ENCODE peak calls at places on chromosomes 4 and X, in six cellular contexts. P is tibial nerve; E is activated CD4-positive, alpha-beta T cell treated with anti-CD3 and anti-CD28 coated beads, Interleukin-2, amount 50 U/mL, for 1 hour; Y is fibroblast of villous mesenchyme; W is adipocyte; F is GOT3. V is an unnamed sample.

GRCh38 chr4:41887821-41888699 is 47.2 kb upstream of the TMEM33 start:
- DNase-seq in P (peak), E (peak), Y (peak), W (peak), F (no peak), V (peak)

GRCh38 chrX:129706395-129707072 is 32.2 kb upstream of the XPNPEP2 start:
- DNase-seq in P (no peak), E (no peak), Y (no peak), W (no peak), F (no peak), V (no peak)

GRCh38 chr4:67162692-67163091 is 382.6 kb downstream of the CENPC start:
- DNase-seq in P (no peak), E (no peak), Y (no peak), W (no peak), F (no peak), V (no peak)

GRCh38 chr4:173436149-173436579 is 37.2 kb upstream of the SCRG1 start:
- DNase-seq in P (no peak), E (no peak), Y (peak), W (peak), F (peak), V (no peak)

GRCh38 chr4:48830706-48831531 is at the start of gene OCIAD1:
- DNase-seq in P (peak), E (peak), Y (peak), W (peak), F (peak), V (peak)

GRCh38 chrX:17744896-17745523 is 7.7 kb downstream of the SCML1 start:
- DNase-seq in P (no peak), E (no peak), Y (peak), W (peak), F (no peak), V (peak)

GRCh38 chr4:88706574-88706973 is 8.9 kb upstream of the NAP1L5 start:
- DNase-seq in P (peak), E (no peak), Y (peak), W (peak), F (no peak), V (peak)

GRCh38 chrX:84709987-84710386 is 207.7 kb upstream of the HDX start:
- DNase-seq in P (no peak), E (no peak), Y (no peak), W (no peak), F (no peak), V (no peak)

GRCh38 chr4:81747242-81747930 is 275.7 kb upstream of the RASGEF1B start:
- DNase-seq in P (no peak), E (no peak), Y (no peak), W (no peak), F (no peak), V (no peak)

GRCh38 chr4:182903013-182903412 is 14.2 kb downstream of the DCTD start:
- DNase-seq in P (no peak), E (no peak), Y (no peak), W (no peak), F (no peak), V (no peak)

GRCh38 chrX:13894888-13895564 is 78.1 kb upstream of the GPM6B start:
- DNase-seq in P (no peak), E (no peak), Y (no peak), W (peak), F (no peak), V (no peak)

GRCh38 chrX:41334866-41335589 is 1.1 kb downstream of the DDX3X start:
- DNase-seq in P (peak), E (peak), Y (peak), W (peak), F (peak), V (peak)

GRCh38 chrX:136643243-136643642 is 4.7 kb upstream of the CD40LG start:
- DNase-seq in P (no peak), E (no peak), Y (no peak), W (no peak), F (no peak), V (no peak)

GRCh38 chrX:10884246-10884645 is 226.9 kb upstream of the HCCS start:
- DNase-seq in P (no peak), E (no peak), Y (peak), W (peak), F (no peak), V (no peak)

GRCh38 chr4:172188248-172188976 is 375.2 kb downstream of the GALNTL6 start:
- DNase-seq in P (no peak), E (no peak), Y (no peak), W (no peak), F (no peak), V (no peak)

GRCh38 chr4:7004331-7004730 is 38.8 kb upstream of the TADA2B start:
- DNase-seq in P (no peak), E (no peak), Y (peak), W (peak), F (no peak), V (no peak)

GRCh38 chrX:9913041-9913440 is 54.1 kb upstream of the CLDN34 start:
- DNase-seq in P (no peak), E (no peak), Y (no peak), W (no peak), F (no peak), V (peak)

GRCh38 chr4:158129649-158130048 is 43.2 kb downstream of the GASK1B start:
- DNase-seq in P (no peak), E (no peak), Y (no peak), W (no peak), F (no peak), V (no peak)

GRCh38 chrX:133321441-133321840 is 93.8 kb downstream of the GPC4 start:
- DNase-seq in P (no peak), E (no peak), Y (no peak), W (no peak), F (no peak), V (no peak)

GRCh38 chr4:73814679-73815078 is 21.8 kb upstream of the CXCL6 start:
- DNase-seq in P (no peak), E (no peak), Y (no peak), W (no peak), F (no peak), V (no peak)

GRCh38 chr4:153651041-153651960 is 32.8 kb upstream of the TLR2 start:
- DNase-seq in P (peak), E (peak), Y (no peak), W (no peak), F (no peak), V (no peak)

GRCh38 chr4:102789317-102789717 is 28.5 kb upstream of the MANBA start:
- DNase-seq in P (no peak), E (no peak), Y (peak), W (peak), F (no peak), V (no peak)

GRCh38 chrX:65697915-65698796 is 30.7 kb downstream of the MSN start:
- DNase-seq in P (no peak), E (peak), Y (peak), W (no peak), F (no peak), V (no peak)

GRCh38 chrX:261167-261857 is 19.9 kb upstream of the PLCXD1 start:
- DNase-seq in P (no peak), E (no peak), Y (peak), W (peak), F (no peak), V (no peak)

GRCh38 chr4:112747035-112747434 is 110.1 kb downstream of the LARP7 start:
- DNase-seq in P (no peak), E (no peak), Y (no peak), W (no peak), F (no peak), V (no peak)

GRCh38 chrX:133523094-133523493 is 107.8 kb upstream of the GPC4 start:
- DNase-seq in P (peak), E (no peak), Y (no peak), W (no peak), F (no peak), V (no peak)

GRCh38 chrX:13868481-13869040 is 51.7 kb upstream of the GPM6B start:
- DNase-seq in P (no peak), E (no peak), Y (peak), W (peak), F (no peak), V (no peak)

GRCh38 chr4:185238261-185238681 is 28.9 kb downstream of the SNX25 start:
- DNase-seq in P (no peak), E (no peak), Y (peak), W (peak), F (no peak), V (no peak)

GRCh38 chr4:170697045-170697444 is 607.3 kb upstream of the AADAT start:
- DNase-seq in P (no peak), E (no peak), Y (no peak), W (no peak), F (no peak), V (no peak)

GRCh38 chrX:132837126-132837525 is 121.3 kb downstream of the HS6ST2 start:
- DNase-seq in P (no peak), E (no peak), Y (peak), W (no peak), F (no peak), V (no peak)

GRCh38 chr4:38980903-38981676 is 51.1 kb downstream of the TMEM156 start:
- DNase-seq in P (no peak), E (no peak), Y (peak), W (peak), F (no peak), V (no peak)

GRCh38 chr4:74408639-74409038 is 36.3 kb upstream of the AREG start:
- DNase-seq in P (no peak), E (no peak), Y (no peak), W (no peak), F (no peak), V (no peak)

GRCh38 chrX:9291666-9292065 is 173.2 kb upstream of the TBL1X start:
- DNase-seq in P (no peak), E (no peak), Y (no peak), W (no peak), F (no peak), V (peak)

GRCh38 chrX:39464253-39464652 is 633.5 kb downstream of the BCOR start:
- DNase-seq in P (no peak), E (no peak), Y (no peak), W (no peak), F (no peak), V (no peak)

GRCh38 chr4:144709793-144710525 is 64.0 kb downstream of the HHIP start:
- DNase-seq in P (peak), E (no peak), Y (peak), W (no peak), F (no peak), V (no peak)

GRCh38 chrX:57595381-57595811 is 3.6 kb downstream of the ZXDB start:
- DNase-seq in P (no peak), E (no peak), Y (peak), W (peak), F (no peak), V (no peak)

GRCh38 chr4:136412708-136413107 is 1119.6 kb downstream of the PCDH18 start:
- DNase-seq in P (no peak), E (no peak), Y (peak), W (peak), F (no peak), V (no peak)

GRCh38 chrX:16633754-16634153 is 16.2 kb upstream of the S100G start:
- DNase-seq in P (no peak), E (no peak), Y (peak), W (no peak), F (no peak), V (no peak)

GRCh38 chrX:72131317-72132294 is at the start of gene RTL5:
- DNase-seq in P (peak), E (peak), Y (peak), W (peak), F (peak), V (peak)